ENCODE peak calls at places on chromosome 4, in six cellular contexts. E is CD8-positive, alpha-beta T cell; I is right cardiac atrium; Q is NT2/D1; P is H1; H is cardiac muscle cell. J is an unnamed sample. For H3K4me1, the result is how much of the 10 kb centered on the place peaks cover.

GRCh38 chr4:3373468-3373867 is 68.3 kb upstream of the HGFAC start:
- DNase-seq in I (peak), Q (no peak), E (no peak), P (no peak), H (no peak), J (peak)

GRCh38 chr4:5370286-5370685 is 319.0 kb downstream of the STK32B start:
- DNase-seq in Q (no peak), E (no peak), I (no peak), H (no peak), P (no peak), J (no peak)

GRCh38 chr4:72770708-72771107 is 201.7 kb upstream of the ADAMTS3 start:
- DNase-seq in H (no peak), E (no peak), P (no peak), Q (no peak), I (no peak), J (no peak)

GRCh38 chr4:147354271-147354670 is 126.6 kb upstream of the EDNRA start:
- DNase-seq in P (no peak), I (no peak), H (no peak), E (no peak), Q (no peak), J (no peak)

GRCh38 chr4:183081116-183081469 is 18.0 kb upstream of the WWC2 start:
- DNase-seq in Q (no peak), I (no peak), P (no peak), E (no peak), H (no peak), J (no peak)

GRCh38 chr4:71545168-71545567 is 206.3 kb downstream of the SLC4A4 start:
- DNase-seq in I (no peak), P (no peak), Q (no peak), H (no peak), E (no peak), J (no peak)

GRCh38 chr4:53937918-53938317 is 126.5 kb downstream of the CHIC2 start:
- DNase-seq in E (no peak), H (peak), P (no peak), Q (no peak), I (no peak), J (no peak)

GRCh38 chr4:157045507-157046127 is 30.3 kb upstream of the GLRB start:
- DNase-seq in E (no peak), H (peak), Q (no peak), I (no peak), P (no peak), J (no peak)

GRCh38 chr4:158823461-158823873 is 54.6 kb downstream of the FNIP2 start:
- DNase-seq in H (peak), I (no peak), P (no peak), E (no peak), Q (no peak), J (no peak)
- H3K4me1 ChIP-seq in H (half or more), I (under half), P (under half), E (under half), Q (under half), J (half or more)

DNA sequence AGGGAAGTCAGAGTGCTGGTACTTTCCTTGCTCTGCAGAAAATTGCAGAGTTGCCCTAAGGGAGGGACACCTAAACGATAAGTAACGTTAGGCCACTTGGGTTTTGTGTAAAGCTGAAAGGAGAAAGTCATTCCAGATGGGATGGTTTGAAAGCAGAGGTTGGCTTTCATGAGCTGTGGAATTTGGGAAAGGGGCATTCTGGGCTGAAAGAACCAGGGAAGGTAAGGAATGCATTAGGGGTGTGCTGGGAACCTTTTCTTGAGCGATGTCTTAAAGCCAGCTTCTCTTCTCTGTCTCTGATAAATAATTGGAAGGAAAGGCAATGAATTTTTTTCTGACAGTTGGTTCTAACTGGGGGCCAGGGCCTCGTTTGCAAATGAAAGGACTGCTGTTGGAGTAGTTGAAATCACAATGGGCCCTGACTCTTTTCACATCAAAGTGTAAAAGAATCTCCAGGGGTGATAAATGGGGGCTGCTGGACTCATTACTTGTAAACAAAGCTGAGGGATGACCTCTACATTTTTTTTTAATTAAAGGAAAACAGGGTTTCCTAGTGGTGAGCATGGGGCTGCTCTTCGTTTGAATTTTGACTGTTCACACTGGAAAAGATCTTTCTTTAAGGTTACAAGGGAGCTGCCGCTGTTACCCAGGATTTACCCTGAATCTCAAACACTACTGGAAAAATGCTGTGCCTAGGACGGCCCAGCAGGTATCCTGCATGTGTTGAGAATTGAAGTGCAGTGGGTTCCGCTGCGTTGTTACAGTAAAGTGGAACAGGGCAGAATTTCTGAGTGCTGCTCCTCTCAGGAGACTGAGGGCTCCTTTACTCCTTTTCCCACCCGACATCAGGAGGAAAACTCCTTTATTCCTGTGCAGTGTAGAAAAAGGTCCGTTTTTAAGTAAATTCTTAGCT is 25.0 kb downstream of the AFF1 start:
- DNase-seq in I (no peak), H (no peak), Q (peak), P (peak), E (no peak), J (no peak)
- H3K4me3 ChIP-seq in I (no peak), H (no peak), Q (no peak), P (peak), E (no peak), J (no peak)

GRCh38 chr4:124527364-124527763 is 185.2 kb downstream of the ANKRD50 start:
- DNase-seq in P (no peak), I (no peak), Q (no peak), H (no peak), E (no peak), J (no peak)

GRCh38 chr4:124526760-124527159 is 185.8 kb downstream of the ANKRD50 start:
- DNase-seq in Q (no peak), H (no peak), E (no peak), I (no peak), P (no peak), J (no peak)

GRCh38 chr4:124523816-124524215 is 188.7 kb downstream of the ANKRD50 start:
- DNase-seq in H (no peak), E (no peak), P (no peak), Q (no peak), I (no peak), J (no peak)

GRCh38 chr4:124525524-124525923 is 187.0 kb downstream of the ANKRD50 start:
- DNase-seq in I (no peak), H (no peak), P (no peak), E (no peak), Q (no peak), J (no peak)

DNA sequence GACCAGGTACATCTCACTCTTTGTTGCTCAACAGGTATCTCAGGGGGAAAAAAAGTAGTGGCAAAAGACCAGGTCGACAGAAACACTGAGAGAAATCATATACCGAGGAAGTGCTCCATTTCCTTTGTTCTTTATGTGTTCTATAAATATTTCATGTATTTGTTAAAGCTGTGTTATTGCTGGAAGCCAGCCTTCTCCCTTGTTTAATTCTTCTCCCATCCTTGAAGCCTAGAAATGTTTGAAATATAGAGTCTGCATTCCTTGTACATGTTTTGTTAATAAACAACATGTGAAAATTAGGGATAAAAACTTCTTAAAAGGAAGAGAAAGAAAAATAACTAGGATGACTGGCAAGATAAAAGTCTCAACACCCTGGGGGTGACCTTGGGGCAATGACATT is 186.2 kb downstream of the ANKRD50 start:
- DNase-seq in I (no peak), P (no peak), E (no peak), Q (no peak), H (no peak), J (no peak)
- H3K4me1 ChIP-seq in I (under half), P (under half), E (under half), Q (under half), H (under half), J (under half)

GRCh38 chr4:152500798-152501434 is 35.0 kb downstream of the FBXW7 start:
- DNase-seq in P (no peak), H (peak), I (no peak), Q (peak), E (peak), J (no peak)
- H3K4me3 ChIP-seq in P (no peak), H (no peak), I (no peak), Q (no peak), E (no peak), J (no peak)

J was measured in lower lobe of right lung.